ENCODE peak calls at places on chromosome 18, in ten cellular contexts. L is mesendoderm, P is A549, D is prostate gland, C is OCI-LY7, Y is choroid plexus epithelial cell, E is adrenal gland, A is heart left ventricle, S is cardiac fibroblast, F is astrocyte of the spinal cord. O is an unnamed sample.
A peak's percentile ranks its signal among the peaks of the same experiment; 100 is the strongest.

GRCh38 chr18:73352546-73352945 is 484.8 kb upstream of the NETO1 start:
- DNase-seq in L (peak; percentile 8), S (peak; percentile 56), E (no peak), D (no peak), F (peak; percentile 39), P (no peak), A (peak; percentile 34), Y (peak; percentile 80), C (no peak), O (peak; percentile 76)

GRCh38 chr18:26746284-26747130 is 119.0 kb downstream of the AQP4 start:
- DNase-seq in Y (peak; percentile 39), F (peak; percentile 34), S (peak; percentile 48), E (no peak), L (no peak), C (no peak), A (no peak), P (peak; percentile 58), D (no peak), O (peak; percentile 4)

GRCh38 chr18:77821892-77822291 is 572.2 kb downstream of the GALR1 start:
- DNase-seq in A (no peak), L (no peak), F (no peak), Y (no peak), C (no peak), E (no peak), D (no peak), P (no peak), S (no peak), O (no peak)

GRCh38 chr18:7904529-7904928 is 337.4 kb downstream of the PTPRM start:
- DNase-seq in S (no peak), Y (peak; percentile 93), P (peak; percentile 70), E (no peak), L (no peak), F (peak; percentile 89), C (no peak), D (no peak), A (no peak), O (peak; percentile 33)

GRCh38 chr18:74468547-74469014 is 11.5 kb upstream of the DIPK1C start:
- DNase-seq in C (no peak), F (peak; percentile 32), D (peak; percentile 58), A (no peak), S (peak; percentile 73), P (no peak), L (no peak), Y (no peak), E (no peak), O (no peak)

GRCh38 chr18:2529154-2529553 is 42.2 kb downstream of the METTL4 start:
- DNase-seq in L (peak; percentile 83), P (peak; percentile 7), C (no peak), S (peak; percentile 35), D (no peak), A (no peak), E (no peak), F (peak; percentile 85), Y (peak; percentile 99), O (no peak)

GRCh38 chr18:55552498-55553189 is 35.3 kb downstream of the TCF4 start:
- DNase-seq in E (no peak), S (peak; percentile 35), C (no peak), Y (no peak), D (no peak), P (no peak), L (no peak), F (peak; percentile 86), A (no peak), O (peak; percentile 66)

GRCh38 chr18:77899972-77900754 is 650.5 kb downstream of the GALR1 start:
- DNase-seq in S (peak; percentile 41), P (peak; percentile 33), L (peak; percentile 79), C (no peak), E (peak; percentile 30), Y (peak; percentile 47), A (no peak), D (no peak), F (peak; percentile 7), O (no peak)

GRCh38 chr18:12839526-12840196 is 44.4 kb downstream of the PTPN2 start:
- DNase-seq in P (no peak), E (no peak), L (no peak), Y (peak; percentile 57), A (no peak), F (peak; percentile 29), S (peak; percentile 67), D (no peak), C (peak; percentile 42), O (peak; percentile 36)

GRCh38 chr18:3721771-3722661 is 272.0 kb downstream of the TGIF1 start:
- DNase-seq in C (no peak), A (no peak), P (no peak), D (peak; percentile 35), S (no peak), E (no peak), F (no peak), L (no peak), Y (no peak), O (no peak)

GRCh38 chr18:78672862-78673446 is 306.7 kb upstream of the SALL3 start:
- DNase-seq in D (no peak), C (no peak), F (no peak), E (no peak), Y (no peak), P (no peak), L (no peak), A (no peak), S (no peak), O (no peak)

GRCh38 chr18:79681484-79682387 is 2.1 kb downstream of the CTDP1 start:
- DNase-seq in A (no peak), L (no peak), S (no peak), D (peak; percentile 61), Y (peak; percentile 7), P (no peak), F (no peak), E (no peak), C (no peak), O (no peak)
- H3K4me3 ChIP-seq in A (peak overlapping the region; percentile 82), L (no peak overlapping the region), S (no peak overlapping the region), D (no peak overlapping the region), Y (peak overlapping the region; percentile 97), P (no peak overlapping the region), F (no peak overlapping the region), E (no peak overlapping the region), C (no peak overlapping the region), O (no peak overlapping the region)

GRCh38 chr18:61541673-61542072 is 208.4 kb downstream of the CDH20 start:
- DNase-seq in L (no peak), C (no peak), A (no peak), D (peak; percentile 32), E (no peak), S (no peak), Y (no peak), F (no peak), P (no peak), O (no peak)
- H3K4me3 ChIP-seq in L (no peak overlapping the region), C (no peak overlapping the region), A (no peak overlapping the region), D (no peak overlapping the region), E (no peak overlapping the region), S (no peak overlapping the region), Y (no peak overlapping the region), F (no peak overlapping the region), P (no peak overlapping the region), O (no peak overlapping the region)

GRCh38 chr18:46156838-46157237 is 52.7 kb downstream of the HAUS1 start:
- DNase-seq in L (no peak), C (no peak), D (no peak), A (no peak), F (no peak), Y (no peak), P (no peak), S (no peak), E (no peak), O (no peak)

GRCh38 chr18:46156124-46156745 is 52.0 kb downstream of the HAUS1 start:
- DNase-seq in L (no peak), D (no peak), P (no peak), A (no peak), S (no peak), E (no peak), C (no peak), F (no peak), Y (no peak), O (no peak)

GRCh38 chr18:46155652-46156051 is 51.5 kb downstream of the HAUS1 start:
- DNase-seq in C (no peak), Y (peak; percentile 80), A (no peak), P (peak; percentile 69), F (peak; percentile 79), D (no peak), E (no peak), S (peak; percentile 79), L (peak; percentile 95), O (peak; percentile 45)

GRCh38 chr18:46152436-46152807 is 48.2 kb downstream of the HAUS1 start:
- DNase-seq in E (peak; percentile 82), D (no peak), A (peak; percentile 45), C (no peak), F (peak; percentile 81), Y (peak; percentile 53), P (peak; percentile 37), L (no peak), S (peak; percentile 56), O (peak; percentile 46)

GRCh38 chr18:46152808-46153617 is 48.8 kb downstream of the HAUS1 start:
- DNase-seq in C (no peak), E (no peak), D (no peak), P (peak; percentile 36), S (no peak), F (no peak), L (peak; percentile 62), A (no peak), Y (peak; percentile 8), O (no peak)
- H3K4me3 ChIP-seq in C (no peak overlapping the region), E (no peak overlapping the region), D (no peak overlapping the region), P (no peak overlapping the region), S (no peak overlapping the region), F (no peak overlapping the region), L (no peak overlapping the region), A (no peak overlapping the region), Y (no peak overlapping the region), O (no peak overlapping the region)

GRCh38 chr18:49227456-49227855 is 233.0 kb downstream of the DYM start:
- DNase-seq in F (no peak), S (no peak), A (no peak), Y (no peak), C (no peak), L (no peak), P (no peak), E (no peak), D (no peak), O (no peak)

GRCh38 chr18:49224130-49224529 is 236.3 kb downstream of the DYM start:
- DNase-seq in S (no peak), C (no peak), P (no peak), L (peak; percentile 17), D (no peak), A (no peak), E (no peak), Y (no peak), F (no peak), O (no peak)

GRCh38 chr18:49228182-49228581 is 232.3 kb downstream of the DYM start:
- DNase-seq in D (no peak), Y (no peak), L (no peak), P (no peak), C (no peak), S (no peak), F (no peak), A (no peak), E (no peak), O (no peak)

GRCh38 chr18:49226935-49227334 is 233.5 kb downstream of the DYM start:
- DNase-seq in E (no peak), F (no peak), L (no peak), C (no peak), S (no peak), Y (no peak), P (no peak), D (no peak), A (no peak), O (no peak)

DNA sequence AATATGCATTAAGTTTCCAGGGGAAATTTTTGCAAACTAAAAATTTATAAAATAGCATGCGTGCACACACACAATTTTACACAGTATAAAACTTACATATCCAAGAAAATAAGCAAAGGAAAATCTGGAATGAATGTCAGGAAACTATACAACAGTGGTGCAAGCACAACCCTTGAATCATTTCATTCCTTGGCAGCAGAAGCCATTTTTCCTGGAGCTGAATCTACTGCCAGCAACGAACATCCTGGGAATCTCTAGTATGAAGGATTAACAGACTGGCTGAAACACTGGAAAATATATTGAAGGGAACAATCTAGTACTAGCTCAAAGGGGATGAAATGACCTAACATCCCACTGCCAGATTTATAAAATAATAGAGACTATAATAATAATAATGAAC is 235.3 kb downstream of the DYM start:
- DNase-seq in A (no peak), E (no peak), D (no peak), C (no peak), L (no peak), P (no peak), S (peak; percentile 79), Y (no peak), F (no peak), O (no peak)
- H3K4me3 ChIP-seq in A (no peak overlapping the region), E (no peak overlapping the region), D (no peak overlapping the region), C (no peak overlapping the region), L (no peak overlapping the region), P (no peak overlapping the region), S (no peak overlapping the region), Y (no peak overlapping the region), F (no peak overlapping the region), O (no peak overlapping the region)